ENCODE peak calls at places on chromosomes 12 and 14, in five cellular contexts. M is omental fat pad; I is mucosa of descending colon; E is naive thymus-derived CD4-positive, alpha-beta T cell; Z is NCI-H1105. Q is an unnamed sample.

GRCh38 chr12:19894049-19894448 is 454.8 kb downstream of the AEBP2 start:
- DNase-seq in Z (no peak), E (no peak), M (no peak), I (no peak), Q (no peak)

GRCh38 chr12:109523071-109523470 is 45.6 kb downstream of the UBE3B start:
- DNase-seq in I (peak), M (no peak), Z (peak), E (no peak), Q (no peak)

GRCh38 chr14:56195727-56196126 is 77.5 kb downstream of the PELI2 start:
- DNase-seq in M (no peak), E (no peak), Z (peak), I (peak), Q (no peak)

GRCh38 chr12:65659681-65660080 is 164.6 kb upstream of the HMGA2 start:
- DNase-seq in Z (no peak), M (no peak), E (no peak), I (no peak), Q (no peak)

GRCh38 chr12:104288635-104289258 is 14.8 kb upstream of the EID3 start:
- DNase-seq in I (peak), M (peak), E (peak), Z (peak), Q (peak)

GRCh38 chr12:48001426-48002178 is 2.7 kb downstream of the COL2A1 start:
- DNase-seq in M (no peak), I (no peak), E (peak), Z (peak), Q (no peak)

GRCh38 chr12:25197608-25198007 is 2.6 kb downstream of the ETFRF1 start:
- DNase-seq in Z (no peak), E (no peak), M (no peak), I (no peak), Q (no peak)

GRCh38 chr14:61889914-61890351 is 127.7 kb downstream of the SNAPC1 start:
- DNase-seq in E (peak), I (no peak), Z (no peak), M (no peak), Q (no peak)

GRCh38 chr12:120735181-120735580 is 9.6 kb downstream of the ACADS start:
- DNase-seq in I (no peak), M (no peak), Z (no peak), E (no peak), Q (no peak)

GRCh38 chr12:89345376-89345775 is 6.9 kb downstream of the DUSP6 start:
- DNase-seq in M (no peak), Z (no peak), E (no peak), I (no peak), Q (no peak)

GRCh38 chr14:70005281-70005805 is 126.1 kb downstream of the SMOC1 start:
- DNase-seq in Z (no peak), E (no peak), I (no peak), M (no peak), Q (no peak)

GRCh38 chr14:105938959-105939358 is 412.6 kb downstream of the TMEM121 start:
- DNase-seq in M (no peak), E (no peak), I (no peak), Z (no peak), Q (no peak)

GRCh38 chr12:96710127-96710745 is 196.8 kb upstream of the NEDD1 start:
- DNase-seq in I (no peak), E (no peak), Z (no peak), M (no peak), Q (no peak)

GRCh38 chr12:113465808-113466769 is 5.6 kb downstream of the LHX5 start:
- DNase-seq in E (no peak), M (no peak), Z (peak), I (no peak), Q (no peak)

GRCh38 chr12:91355150-91356006 is 172.8 kb upstream of the DCN start:
- DNase-seq in Z (peak), I (no peak), M (peak), E (no peak), Q (peak)

GRCh38 chr12:17304503-17305347 is 698.8 kb upstream of the LMO3 start:
- DNase-seq in Z (no peak), E (no peak), I (no peak), M (no peak), Q (no peak)

GRCh38 chr12:6778212-6778570 is 5.9 kb downstream of the LAG3 start:
- DNase-seq in I (no peak), Z (peak), E (no peak), M (no peak), Q (no peak)

GRCh38 chr14:90301122-90301521 is 30.6 kb downstream of the NRDE2 start:
- DNase-seq in E (no peak), M (no peak), Z (no peak), I (no peak), Q (no peak)

GRCh38 chr12:32826807-32827412 is 69.7 kb downstream of the PKP2 start:
- DNase-seq in M (no peak), Z (no peak), I (no peak), E (no peak), Q (no peak)

GRCh38 chr12:4908694-4909396 is 860 bp upstream of the KCNA1 start:
- DNase-seq in Z (peak), I (no peak), M (no peak), E (peak), Q (no peak)

GRCh38 chr12:109147954-109148353 is 31.6 kb downstream of the ACACB start:
- DNase-seq in E (no peak), M (no peak), I (no peak), Z (no peak), Q (no peak)

GRCh38 chr12:121232977-121233627 is 23.2 kb downstream of the P2RX4 start:
- DNase-seq in E (no peak), I (no peak), Z (no peak), M (no peak), Q (no peak)

GRCh38 chr12:15733136-15733535 is 56.1 kb downstream of the EPS8 start:
- DNase-seq in E (no peak), I (no peak), M (no peak), Z (no peak), Q (no peak)

Q was measured in upper lobe of right lung.